ENCODE peak calls at places on chromosomes 16 and 17, in five cellular contexts. Z, P, S, T and E are unnamed samples.

GRCh38 chr17:36842231-36842630 is 95.0 kb upstream of the LHX1 start:
- DNase-seq in Z (no peak), P (no peak), S (no peak), T (no peak), E (no peak)

GRCh38 chr17:73293031-73293430 is 18.8 kb downstream of the CDC42EP4 start:
- DNase-seq in Z (no peak), P (peak; percentile 76), S (no peak), T (no peak), E (no peak)

GRCh38 chr17:7687908-7688807 is at the start of gene WRAP53:
- DNase-seq in Z (peak; percentile 98), P (peak; percentile 97), S (peak; percentile 94), T (peak; percentile 96), E (peak; percentile 99)

GRCh38 chr16:1158456-1159324 is 5.8 kb downstream of the CACNA1H start:
- DNase-seq in Z (no peak), P (no peak), S (no peak), T (no peak), E (no peak)

GRCh38 chr17:71494456-71494855 is 626.4 kb upstream of the SOX9 start:
- DNase-seq in Z (no peak), P (no peak), S (no peak), T (no peak), E (no peak)

GRCh38 chr16:80693553-80693952 is 110.8 kb downstream of the CDYL2 start:
- DNase-seq in Z (no peak), P (no peak), S (no peak), T (no peak), E (no peak)

GRCh38 chr16:31143036-31143888 is 6.6 kb downstream of the PRSS36 start:
- DNase-seq in Z (no peak), P (no peak), S (no peak), T (no peak), E (no peak)

GRCh38 chr16:80056334-80056733 is 455.8 kb upstream of the MAF start:
- DNase-seq in Z (no peak), P (no peak), S (no peak), T (no peak), E (no peak)

GRCh38 chr17:49486012-49486641 is 9.0 kb upstream of the NGFR start:
- DNase-seq in Z (no peak), P (no peak), S (no peak), T (no peak), E (no peak)

GRCh38 chr16:55672471-55672870 is 16.7 kb downstream of the SLC6A2 start:
- DNase-seq in Z (no peak), P (no peak), S (no peak), T (no peak), E (no peak)

GRCh38 chr17:57930239-57930638 is 25.0 kb downstream of the CUEDC1 start:
- DNase-seq in Z (no peak), P (no peak), S (no peak), T (no peak), E (no peak)

GRCh38 chr16:21950782-21951521 is 2.2 kb upstream of the UQCRC2 start:
- DNase-seq in Z (peak; percentile 29), P (peak; percentile 47), S (peak; percentile 30), T (no peak), E (peak; percentile 39)

GRCh38 chr17:75388476-75389030 is 16.9 kb downstream of the GRB2 start:
- DNase-seq in Z (no peak), P (no peak), S (no peak), T (no peak), E (no peak)